ENCODE peak calls at places on chromosomes 5 and 9, in eight cellular contexts. E is HTR-8/SVneo; R is breast epithelium; H is aorta; L is small intestine; N is activated CD4-positive, alpha-beta T cell treated with anti-CD3 and anti-CD28 coated beads for 48 hours; B is ovary; D is stimulated activated CD4-positive, alpha-beta T cell treated with anti-CD3 and anti-CD28 coated beads, TNF-alpha, amount 100 ng/mL, for 1 hour. Z is an unnamed sample.

GRCh38 chr9:76020654-76021053 is 130.2 kb downstream of the PCSK5 start:
- DNase-seq in E (no peak), R (no peak), H (no peak), L (no peak), N (peak), B (no peak), D (no peak), Z (no peak)

GRCh38 chr5:113546711-113547159 is 33.2 kb downstream of the YTHDC2 start:
- DNase-seq in E (no peak), R (peak), H (no peak), L (peak), N (no peak), B (no peak), D (no peak), Z (no peak)

GRCh38 chr5:146878471-146879172 is at the start of gene PPP2R2B:
- DNase-seq in E (peak), R (no peak), H (peak), L (peak), N (peak), B (no peak), D (no peak), Z (peak)

GRCh38 chr5:122056913-122057312 is 21.1 kb downstream of the LOX start:
- DNase-seq in E (no peak), R (no peak), H (no peak), L (no peak), N (no peak), B (no peak), D (no peak), Z (no peak)

GRCh38 chr9:35114921-35115341 is 731 bp downstream of the ATOSB start:
- DNase-seq in E (no peak), R (peak), H (peak), L (peak), N (peak), B (peak), D (no peak), Z (peak)

GRCh38 chr5:69450116-69450515 is 35.2 kb downstream of the MARVELD2 start:
- DNase-seq in E (peak), R (no peak), H (no peak), L (no peak), N (no peak), B (no peak), D (no peak), Z (no peak)

GRCh38 chr9:4866239-4866969 is 73.7 kb downstream of the RCL1 start:
- DNase-seq in E (no peak), R (no peak), H (no peak), L (no peak), N (peak), B (no peak), D (no peak), Z (peak)

GRCh38 chr5:90866915-90867715 is 308.5 kb downstream of the ADGRV1 start:
- DNase-seq in E (no peak), R (no peak), H (no peak), L (no peak), N (no peak), B (no peak), D (no peak), Z (no peak)

GRCh38 chr5:82092-82491 is 9.9 kb upstream of the PLEKHG4B start:
- DNase-seq in E (peak), R (no peak), H (peak), L (no peak), N (no peak), B (no peak), D (no peak), Z (no peak)

GRCh38 chr5:1506242-1507015 is 17.3 kb downstream of the LPCAT1 start:
- DNase-seq in E (no peak), R (no peak), H (peak), L (no peak), N (no peak), B (no peak), D (no peak), Z (no peak)

GRCh38 chr9:89473762-89474469 is 24.0 kb downstream of the SEMA4D start:
- DNase-seq in E (no peak), R (no peak), H (no peak), L (no peak), N (no peak), B (no peak), D (no peak), Z (no peak)

GRCh38 chr5:1659100-1660036 is 135.6 kb upstream of the LPCAT1 start:
- DNase-seq in E (no peak), R (peak), H (no peak), L (no peak), N (no peak), B (no peak), D (no peak), Z (no peak)